ENCODE peak calls at places on chromosomes 6 and 20, in four cellular contexts. N, W, G and T are unnamed samples.

GRCh38 chr6:142013286-142013685 is 119.4 kb upstream of the GJE1 start:
- DNase-seq in N (no peak), W (peak; percentile 82), G (no peak), T (no peak)

GRCh38 chr6:114247101-114247500 is 95.7 kb downstream of the HS3ST5 start:
- DNase-seq in N (no peak), W (no peak), G (no peak), T (no peak)

GRCh38 chr20:63009988-63010769 is 3.4 kb upstream of the BHLHE23 start:
- DNase-seq in N (peak; percentile 97), W (peak; percentile 12), G (peak; percentile 43), T (no peak)

GRCh38 chr6:158131926-158132325 is 36.1 kb downstream of the SERAC1 start:
- DNase-seq in N (no peak), W (peak; percentile 53), G (no peak), T (no peak)

GRCh38 chr20:6704132-6704861 is 63.2 kb upstream of the BMP2 start:
- DNase-seq in N (no peak), W (peak; percentile 83), G (peak; percentile 59), T (peak; percentile 23)

GRCh38 chr6:108294297-108294786 is 512 bp upstream of the AFG1L start:
- DNase-seq in N (no peak), W (no peak), G (no peak), T (no peak)

GRCh38 chr6:148441454-148441911 is 98.8 kb downstream of the SASH1 start:
- DNase-seq in N (no peak), W (peak; percentile 92), G (no peak), T (no peak)

GRCh38 chr6:155154158-155154830 is 109.5 kb upstream of the CLDN20 start:
- DNase-seq in N (no peak), W (peak; percentile 68), G (no peak), T (no peak)

GRCh38 chr6:169046021-169046420 is 207.6 kb downstream of the THBS2 start:
- DNase-seq in N (no peak), W (no peak), G (no peak), T (no peak)

GRCh38 chr20:63591147-63591533 is 17.1 kb upstream of the HELZ2 start:
- DNase-seq in N (no peak), W (no peak), G (no peak), T (no peak)

GRCh38 chr20:20411841-20412240 is 43.9 kb downstream of the INSM1 start:
- DNase-seq in N (no peak), W (no peak), G (no peak), T (no peak)

GRCh38 chr6:46221221-46221793 is 50.5 kb upstream of the ENPP5 start:
- DNase-seq in N (peak; percentile 48), W (peak; percentile 43), G (no peak), T (no peak)

GRCh38 chr20:6942266-6942665 is 174.8 kb downstream of the BMP2 start:
- DNase-seq in N (no peak), W (no peak), G (no peak), T (no peak)

GRCh38 chr6:91387290-91388062 is 800.6 kb upstream of the MAP3K7 start:
- DNase-seq in N (no peak), W (no peak), G (no peak), T (no peak)

GRCh38 chr6:4281341-4282293 is 146.2 kb upstream of the ECI2 start:
- DNase-seq in N (peak; percentile 53), W (peak; percentile 64), G (peak; percentile 56), T (peak; percentile 51)

DNA sequence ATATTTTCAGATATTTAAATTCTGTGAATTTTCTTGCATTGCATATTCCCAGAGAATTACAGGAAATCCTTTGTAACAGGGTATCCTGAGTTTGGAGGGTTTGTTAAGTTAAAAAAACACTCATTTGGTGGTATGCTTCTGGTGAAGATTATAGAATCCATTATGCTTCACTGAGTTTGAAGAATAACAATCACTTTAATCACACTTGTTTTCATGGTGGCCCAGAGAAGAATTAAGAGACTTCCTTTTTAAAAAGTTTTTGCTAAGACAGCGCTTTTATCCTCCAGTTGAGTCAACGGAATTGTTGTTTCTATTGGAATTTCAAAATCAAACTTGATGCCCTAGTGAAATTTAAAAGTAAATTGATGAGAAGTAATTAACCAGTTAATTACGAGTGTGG is 17.4 kb downstream of the PLEKHG1 start:
- DNase-seq in N (no peak), W (peak; percentile 74), G (no peak), T (no peak)
- H3K4me1 ChIP-seq in N (no peaks in the 10 kb centered on the region), W (peaks cover 36% of the 10 kb centered on the region), G (no peaks in the 10 kb centered on the region), T (no peaks in the 10 kb centered on the region)

GRCh38 chr20:51562334-51563140 is 20.0 kb upstream of the NFATC2 start:
- DNase-seq in N (no peak), W (peak; percentile 98), G (peak; percentile 57), T (peak; percentile 68)
- TF ChIP-seq POLR2AphosphoS5 in N (no peak), W (no peak), G (peak; percentile 82), T (peak; percentile 75)

DNA sequence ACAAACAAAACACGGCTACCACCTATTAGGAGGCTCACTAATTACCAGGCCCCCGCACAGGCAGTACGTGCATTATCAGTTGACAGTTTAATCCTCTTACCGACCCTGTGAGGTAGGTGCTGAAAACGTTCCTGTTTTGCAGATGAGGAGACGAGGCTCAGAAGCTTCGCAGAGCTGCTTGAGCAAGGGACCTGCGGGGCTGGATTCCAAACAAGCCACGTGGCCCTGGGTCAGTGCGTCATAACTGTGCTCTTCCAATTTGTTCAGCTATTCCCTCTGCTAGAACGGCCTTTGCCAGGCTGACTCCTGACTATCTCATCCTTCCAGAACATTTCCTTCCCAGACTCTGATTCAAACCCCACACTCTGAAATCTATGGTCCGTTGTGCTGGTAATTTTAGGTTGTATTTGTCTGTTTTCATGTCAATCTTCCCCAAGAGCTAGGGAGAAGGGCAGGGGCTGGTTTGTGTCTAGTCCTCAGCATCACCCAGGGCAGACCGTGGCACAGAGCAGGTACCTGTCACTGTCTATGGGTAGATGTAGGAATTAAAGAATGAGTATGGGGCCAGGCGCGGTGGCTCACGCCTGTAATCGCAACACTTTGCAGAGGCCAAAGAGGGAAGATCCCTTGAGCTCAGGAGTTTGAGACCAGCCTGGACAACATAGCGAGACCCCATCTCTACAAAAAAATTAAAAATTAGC is 28.8 kb upstream of the TLDC2 start:
- DNase-seq in N (no peak), W (no peak), G (peak; percentile 52), T (peak; percentile 50)
- H3K4me1 ChIP-seq in N (peaks cover 80% of the 10 kb centered on the region), W (peaks cover 15% of the 10 kb centered on the region), G (peaks cover 49% of the 10 kb centered on the region), T (no peaks in the 10 kb centered on the region)

GRCh38 chr6:31528307-31528777 is 420 bp upstream of the MCCD1 start:
- DNase-seq in N (no peak), W (no peak), G (no peak), T (no peak)

GRCh38 chr6:31528821-31529328 is at the start of gene MCCD1:
- DNase-seq in N (no peak), W (no peak), G (no peak), T (no peak)

GRCh38 chr6:31530659-31531058 is 1.9 kb downstream of the MCCD1 start:
- DNase-seq in N (no peak), W (no peak), G (no peak), T (no peak)

GRCh38 chr6:31531162-31531561 is 2.4 kb downstream of the MCCD1 start:
- DNase-seq in N (no peak), W (no peak), G (no peak), T (no peak)

GRCh38 chr6:31529329-31530150 is 778 bp downstream of the MCCD1 start:
- DNase-seq in N (no peak), W (no peak), G (no peak), T (no peak)
- TF ChIP-seq POLR2AphosphoS5 in N (peak; percentile 63), W (peak; percentile 15), G (peak; percentile 23), T (no peak)

GRCh38 chr6:36753671-36754485 is 56.3 kb downstream of the RAB44 start:
- DNase-seq in N (no peak), W (no peak), G (no peak), T (no peak)

GRCh38 chr6:36752886-36753506 is 55.4 kb downstream of the RAB44 start:
- DNase-seq in N (peak; percentile 82), W (no peak), G (no peak), T (no peak)

GRCh38 chr6:36751091-36751490 is 53.5 kb downstream of the RAB44 start:
- DNase-seq in N (no peak), W (no peak), G (no peak), T (no peak)

GRCh38 chr6:36751833-36752186 is 54.2 kb downstream of the RAB44 start:
- DNase-seq in N (no peak), W (no peak), G (no peak), T (no peak)

DNA sequence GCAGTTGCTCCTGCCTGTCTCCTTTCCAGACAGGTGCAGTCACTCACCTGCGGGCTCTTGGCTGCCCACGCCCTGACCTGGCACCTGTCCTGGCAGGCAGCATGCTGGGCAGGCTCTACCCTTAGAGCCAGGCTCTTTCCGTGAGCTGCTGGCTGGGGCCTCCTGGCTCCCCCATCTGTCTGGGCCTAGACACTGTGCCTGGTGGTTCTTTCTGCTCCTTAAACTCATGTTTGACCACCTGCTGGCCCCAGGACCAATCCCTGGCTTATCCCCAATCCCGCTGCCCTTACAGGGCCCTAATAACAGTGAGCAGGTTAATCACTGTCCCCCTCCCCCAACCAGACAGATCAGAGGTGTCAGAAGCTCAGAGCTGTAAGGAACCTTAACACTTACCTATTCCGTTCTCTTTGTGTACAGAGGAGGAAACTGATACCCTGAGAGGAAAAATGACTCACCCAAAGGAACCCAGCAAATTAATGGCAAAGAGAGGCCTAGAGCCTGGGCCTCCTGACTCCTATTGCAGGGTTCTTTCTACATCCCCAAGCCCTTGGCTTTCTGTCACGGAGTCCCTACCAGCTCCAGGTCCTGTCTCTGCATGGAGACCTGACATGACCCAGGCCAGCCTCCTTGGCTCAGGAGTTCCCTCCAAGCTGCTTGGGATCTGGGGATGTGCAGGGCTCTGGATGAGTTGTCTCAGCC is 54.7 kb downstream of the RAB44 start:
- DNase-seq in N (no peak), W (peak; percentile 59), G (peak; percentile 54), T (no peak)
- H3K4me1 ChIP-seq in N (peaks cover 50% of the 10 kb centered on the region), W (peaks cover 46% of the 10 kb centered on the region), G (no peaks in the 10 kb centered on the region), T (no peaks in the 10 kb centered on the region)

GRCh38 chr20:34689486-34689885 is 12.6 kb upstream of the PIGU start:
- DNase-seq in N (no peak), W (peak; percentile 61), G (no peak), T (no peak)
- TF ChIP-seq POLR2AphosphoS5 in N (no peak), W (peak; percentile 74), G (no peak), T (no peak)

DNA sequence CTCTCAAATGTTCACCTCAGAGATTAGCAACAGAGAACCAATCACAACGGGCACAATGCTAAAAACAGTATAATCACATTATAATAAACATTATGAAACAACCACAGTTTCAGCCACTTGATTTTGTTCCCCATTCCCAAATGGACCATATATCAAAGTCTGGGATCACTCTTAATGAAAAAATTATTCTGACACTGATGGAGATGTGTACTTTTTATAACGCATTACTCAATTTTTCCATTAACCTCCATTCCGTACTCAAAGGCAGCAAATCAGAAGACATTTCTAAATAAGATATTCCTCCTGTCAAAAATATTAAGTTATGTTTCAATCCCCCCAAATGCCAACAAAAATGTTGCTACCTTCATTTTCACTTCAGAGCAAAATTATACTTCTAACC is 2.8 kb downstream of the CPNE1 start:
- DNase-seq in N (no peak), W (peak; percentile 43), G (no peak), T (no peak)
- H3K4me1 ChIP-seq in N (peaks cover 10% of the 10 kb centered on the region), W (peaks cover 19% of the 10 kb centered on the region), G (peaks cover 46% of the 10 kb centered on the region), T (peaks cover 4% of the 10 kb centered on the region)